ENCODE peak calls at places on chromosome 7, in ten cellular contexts. S is neural progenitor cell, L is mucosa of descending colon, M is small intestine, I is epithelial cell of esophagus, B is IMR-90, D is astrocyte, X is fibroblast of villous mesenchyme, V is WERI-Rb-1, J is ovary. N is an unnamed sample.

GRCh38 chr7:137488038-137488437 is 144.5 kb upstream of the PTN start:
- DNase-seq in X (peak; percentile 18), M (no peak), J (no peak), L (no peak), S (no peak), D (no peak), I (no peak), V (no peak), B (peak; percentile 45), N (no peak)

GRCh38 chr7:129989466-129989865 is 36.7 kb upstream of the UBE2H start:
- DNase-seq in M (no peak), L (no peak), V (no peak), D (no peak), B (no peak), J (no peak), I (peak; percentile 77), S (no peak), X (no peak), N (peak; percentile 51)

GRCh38 chr7:106870983-106871410 is 5.9 kb downstream of the PIK3CG start:
- DNase-seq in D (peak; percentile 27), V (no peak), B (peak; percentile 49), I (no peak), J (no peak), M (no peak), X (peak; percentile 45), L (no peak), S (no peak), N (no peak)

GRCh38 chr7:40133561-40134427 is 628 bp downstream of the MPLKIP start:
- DNase-seq in D (peak; percentile 41), V (no peak), M (peak; percentile 30), S (peak; percentile 78), L (no peak), J (no peak), X (peak; percentile 40), B (peak; percentile 4), I (peak; percentile 15), N (peak; percentile 24)

GRCh38 chr7:121101621-121102020 is 113.1 kb downstream of the CPED1 start:
- DNase-seq in J (no peak), B (no peak), D (no peak), I (no peak), S (no peak), X (no peak), M (no peak), V (no peak), L (no peak), N (no peak)

GRCh38 chr7:158842486-158842885 is 13.2 kb upstream of the ESYT2 start:
- DNase-seq in J (no peak), M (no peak), S (no peak), D (no peak), I (no peak), B (no peak), X (no peak), L (no peak), V (no peak), N (no peak)

GRCh38 chr7:50610521-50611277 is 45.5 kb upstream of the DDC start:
- DNase-seq in X (no peak), M (peak; percentile 52), S (no peak), B (peak; percentile 37), D (peak; percentile 81), L (no peak), I (peak; percentile 72), J (no peak), V (no peak), N (peak; percentile 85)

GRCh38 chr7:101126651-101127459 is at the start of gene SERPINE1:
- DNase-seq in V (no peak), B (peak; percentile 100), D (peak; percentile 100), L (peak; percentile 62), M (peak; percentile 51), I (peak; percentile 99), J (peak; percentile 91), X (peak; percentile 99), S (peak; percentile 75), N (peak; percentile 86)

GRCh38 chr7:111931016-111931517 is 275.1 kb downstream of the DOCK4 start:
- DNase-seq in I (peak; percentile 34), J (no peak), X (peak; percentile 71), V (no peak), D (peak; percentile 59), M (no peak), L (no peak), B (peak; percentile 75), S (peak; percentile 26), N (no peak)

GRCh38 chr7:135169141-135169935 is 1.2 kb downstream of the CYREN start:
- DNase-seq in V (peak; percentile 74), S (peak; percentile 46), B (peak; percentile 59), L (peak; percentile 68), I (peak; percentile 94), D (peak; percentile 54), J (no peak), X (peak; percentile 20), M (peak; percentile 37), N (peak; percentile 44)

GRCh38 chr7:51949726-51950644 is 633.4 kb upstream of the COBL start:
- DNase-seq in L (no peak), V (no peak), X (no peak), D (peak; percentile 26), B (no peak), I (no peak), J (no peak), S (peak; percentile 85), M (no peak), N (no peak)

GRCh38 chr7:147829021-147829420 is 761.5 kb upstream of the C7orf33 start:
- DNase-seq in I (no peak), M (no peak), V (no peak), D (no peak), X (no peak), J (no peak), S (no peak), L (no peak), B (no peak), N (no peak)

GRCh38 chr7:150731916-150732315 is 5.3 kb upstream of the GIMAP5 start:
- DNase-seq in L (no peak), J (no peak), D (no peak), B (no peak), X (no peak), M (no peak), S (no peak), V (no peak), I (no peak), N (no peak)
- H3K4me3 ChIP-seq in L (no peak overlapping the region), J (no peak overlapping the region), D (no peak overlapping the region), B (no peak overlapping the region), X (no peak overlapping the region), M (no peak overlapping the region), S (no peak overlapping the region), V (no peak overlapping the region), I (no peak overlapping the region), N (no peak overlapping the region)

DNA sequence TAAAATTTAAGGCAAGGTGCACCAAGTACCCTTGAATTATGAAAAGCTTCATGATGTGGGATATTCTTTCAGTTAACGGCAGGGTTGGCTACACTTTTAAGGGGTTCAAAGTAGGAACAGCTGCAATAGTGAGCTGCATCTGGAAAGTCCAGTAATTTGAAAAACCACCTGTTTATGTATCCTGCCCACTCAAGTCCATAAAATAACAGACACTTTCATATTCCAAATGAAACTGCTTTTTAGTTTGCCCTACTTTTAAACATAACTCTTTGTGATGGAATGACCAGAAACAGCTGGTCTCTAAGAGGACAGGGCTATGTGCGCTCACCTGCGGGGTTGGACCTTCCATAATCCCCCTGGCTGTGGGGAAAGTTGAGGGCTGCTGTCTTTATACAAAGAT is 7.3 kb downstream of the CAV1 start:
- DNase-seq in S (no peak), L (no peak), B (no peak), J (no peak), D (no peak), X (no peak), V (no peak), I (no peak), M (no peak), N (no peak)
- H3K4me3 ChIP-seq in S (no peak overlapping the region), L (no peak overlapping the region), B (no peak overlapping the region), J (no peak overlapping the region), D (no peak overlapping the region), X (no peak overlapping the region), V (no peak overlapping the region), I (no peak overlapping the region), M (no peak overlapping the region), N (no peak overlapping the region)

DNA sequence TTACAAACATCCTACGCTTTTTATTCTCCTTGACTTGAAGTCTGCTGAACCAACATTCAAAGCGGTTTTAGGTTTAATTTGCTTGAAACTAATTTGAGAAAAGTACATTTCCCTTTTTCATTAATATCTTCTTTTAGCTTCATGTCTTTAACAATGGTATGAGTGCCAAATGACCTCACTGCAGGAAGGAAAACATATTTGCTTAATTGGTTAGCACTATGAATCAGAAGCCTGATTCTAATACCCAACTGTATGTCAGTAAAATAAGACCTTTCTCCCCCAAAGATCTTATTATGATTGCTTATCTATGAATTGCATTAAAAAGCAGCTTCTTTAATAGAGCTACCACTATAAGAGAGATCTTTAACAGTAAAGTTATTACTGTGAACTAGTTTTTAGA is 5.9 kb downstream of the COL1A2 start:
- DNase-seq in J (no peak), M (no peak), D (no peak), I (peak; percentile 64), L (no peak), S (no peak), X (no peak), V (no peak), B (no peak), N (no peak)
- H3K4me3 ChIP-seq in J (no peak overlapping the region), M (no peak overlapping the region), D (peak overlapping the region; percentile 97), I (no peak overlapping the region), L (no peak overlapping the region), S (no peak overlapping the region), X (peak overlapping the region; percentile 83), V (no peak overlapping the region), B (peak overlapping the region; percentile 50), N (no peak overlapping the region)

GRCh38 chr7:125773113-125773800 is 843.6 kb upstream of the POT1 start:
- DNase-seq in I (no peak), B (no peak), J (no peak), D (no peak), V (peak; percentile 76), M (no peak), L (no peak), X (no peak), S (peak; percentile 13), N (no peak)
- H3K4me3 ChIP-seq in I (no peak overlapping the region), B (no peak overlapping the region), J (no peak overlapping the region), D (no peak overlapping the region), V (peak overlapping the region; percentile 51), M (no peak overlapping the region), L (no peak overlapping the region), X (no peak overlapping the region), S (no peak overlapping the region), N (no peak overlapping the region)

GRCh38 chr7:155808551-155809331 is 3.5 kb downstream of the SHH start:
- DNase-seq in D (no peak), L (peak; percentile 75), I (no peak), B (no peak), S (peak; percentile 73), J (no peak), V (no peak), M (peak; percentile 71), X (no peak), N (no peak)
- H3K4me3 ChIP-seq in D (no peak overlapping the region), L (no peak overlapping the region), I (peak overlapping the region; percentile 16), B (no peak overlapping the region), S (peak overlapping the region; percentile 37), J (no peak overlapping the region), V (peak overlapping the region; percentile 23), M (peak overlapping the region; percentile 32), X (no peak overlapping the region), N (no peak overlapping the region)

N was measured in Jurkat, Clone E6-1.